ENCODE peak calls at places on chromosomes 16 and 17, in four cellular contexts. One of them, this sample, is unnamed.

GRCh38 chr17:60388742-60389141 is 3.2 kb downstream of the USP32 start:
- DNase-seq in IMR-90: no peak
- DNase-seq in DND-41: no peak
- DNase-seq in lung: no peak
- DNase-seq in this sample: no peak

GRCh38 chr17:38967290-38967738 is at the start of gene FBXO47:
- DNase-seq in IMR-90: peak; percentile 38
- DNase-seq in DND-41: no peak
- DNase-seq in lung: peak; percentile 93
- DNase-seq in this sample: peak; percentile 58

GRCh38 chr16:72221216-72221995 is 49.5 kb upstream of the PMFBP1 start:
- DNase-seq in IMR-90: no peak
- DNase-seq in DND-41: no peak
- DNase-seq in lung: no peak
- DNase-seq in this sample: no peak

GRCh38 chr16:57708168-57708567 is 13.6 kb downstream of the DRC7 start:
- DNase-seq in IMR-90: peak; percentile 3
- DNase-seq in DND-41: no peak
- DNase-seq in lung: no peak
- DNase-seq in this sample: no peak

GRCh38 chr17:48994548-48995331 is 2.4 kb upstream of the IGF2BP1 start:
- DNase-seq in IMR-90: no peak
- DNase-seq in DND-41: no peak
- DNase-seq in lung: no peak
- DNase-seq in this sample: no peak

GRCh38 chr17:13346996-13347762 is 254.6 kb downstream of the HS3ST3A1 start:
- DNase-seq in IMR-90: peak; percentile 98
- DNase-seq in DND-41: no peak
- DNase-seq in lung: no peak
- DNase-seq in this sample: no peak

GRCh38 chr16:85720319-85720637 is 30.6 kb downstream of the C16orf74 start:
- DNase-seq in IMR-90: no peak
- DNase-seq in DND-41: no peak
- DNase-seq in lung: no peak
- DNase-seq in this sample: no peak

GRCh38 chr16:30023586-30023985 is 588 bp downstream of the C16orf92 start:
- DNase-seq in IMR-90: no peak
- DNase-seq in DND-41: no peak
- DNase-seq in lung: no peak
- DNase-seq in this sample: no peak

GRCh38 chr17:1134634-1135324 is 45.0 kb downstream of the ABR start:
- DNase-seq in IMR-90: no peak
- DNase-seq in DND-41: no peak
- DNase-seq in lung: no peak
- DNase-seq in this sample: no peak

GRCh38 chr17:2050871-2051387 is 4.0 kb upstream of the HIC1 start:
- DNase-seq in IMR-90: peak; percentile 65
- DNase-seq in DND-41: no peak
- DNase-seq in lung: no peak
- DNase-seq in this sample: no peak

GRCh38 chr17:32335647-32336046 is 6.3 kb downstream of the C17orf75 start:
- DNase-seq in IMR-90: peak; percentile 58
- DNase-seq in DND-41: no peak
- DNase-seq in lung: no peak
- DNase-seq in this sample: no peak

GRCh38 chr17:72134560-72135399 is 14.0 kb downstream of the SOX9 start:
- DNase-seq in IMR-90: peak; percentile 82
- DNase-seq in DND-41: no peak
- DNase-seq in lung: no peak
- DNase-seq in this sample: no peak

GRCh38 chr17:63658366-63658765 is 36.1 kb downstream of the MAP3K3 start:
- DNase-seq in IMR-90: no peak
- DNase-seq in DND-41: no peak
- DNase-seq in lung: no peak
- DNase-seq in this sample: no peak

GRCh38 chr17:44960654-44961053 is 7.4 kb downstream of the C1QL1 start:
- DNase-seq in IMR-90: no peak
- DNase-seq in DND-41: no peak
- DNase-seq in lung: peak; percentile 54
- DNase-seq in this sample: no peak

GRCh38 chr17:9729735-9730420 is 61.5 kb downstream of the DHRS7C start:
- DNase-seq in IMR-90: peak; percentile 1
- DNase-seq in DND-41: no peak
- DNase-seq in lung: no peak
- DNase-seq in this sample: no peak

GRCh38 chr17:4631431-4631830 is 10.0 kb downstream of the ALOX15 start:
- DNase-seq in IMR-90: no peak
- DNase-seq in DND-41: no peak
- DNase-seq in lung: no peak
- DNase-seq in this sample: no peak

GRCh38 chr17:27660436-27660835 is 29.4 kb downstream of the LGALS9 start:
- DNase-seq in IMR-90: no peak
- DNase-seq in DND-41: no peak
- DNase-seq in lung: no peak
- DNase-seq in this sample: no peak

GRCh38 chr17:17839792-17840707 is 3.3 kb upstream of the SREBF1 start:
- DNase-seq in IMR-90: peak; percentile 78
- DNase-seq in DND-41: no peak
- DNase-seq in lung: peak; percentile 94
- DNase-seq in this sample: peak; percentile 67
- H3K4me1 ChIP-seq in IMR-90: peaks cover 39% of the 10 kb centered on the region
- H3K4me1 ChIP-seq in DND-41: peaks cover 35% of the 10 kb centered on the region
- H3K4me1 ChIP-seq in lung: peaks cover 24% of the 10 kb centered on the region
- H3K4me1 ChIP-seq in this sample: peaks cover 16% of the 10 kb centered on the region

GRCh38 chr16:74305978-74306784 is 9.6 kb downstream of the PSMD7 start:
- DNase-seq in IMR-90: no peak
- DNase-seq in DND-41: no peak
- DNase-seq in lung: no peak
- DNase-seq in this sample: no peak
- H3K4me3 ChIP-seq in IMR-90: no peak overlapping the region
- H3K4me3 ChIP-seq in DND-41: no peak overlapping the region
- H3K4me3 ChIP-seq in lung: no peak overlapping the region
- H3K4me3 ChIP-seq in this sample: no peak overlapping the region

GRCh38 chr17:66538776-66539175 is 236.4 kb downstream of the PRKCA start:
- DNase-seq in IMR-90: no peak
- DNase-seq in DND-41: no peak
- DNase-seq in lung: no peak
- DNase-seq in this sample: no peak

GRCh38 chr17:66535611-66536010 is 233.2 kb downstream of the PRKCA start:
- DNase-seq in IMR-90: no peak
- DNase-seq in DND-41: peak; percentile 39
- DNase-seq in lung: no peak
- DNase-seq in this sample: no peak

GRCh38 chr17:66540131-66540781 is 237.8 kb downstream of the PRKCA start:
- DNase-seq in IMR-90: peak; percentile 91
- DNase-seq in DND-41: peak; percentile 81
- DNase-seq in lung: no peak
- DNase-seq in this sample: no peak

GRCh38 chr17:66533572-66533971 is 231.2 kb downstream of the PRKCA start:
- DNase-seq in IMR-90: peak; percentile 73
- DNase-seq in DND-41: no peak
- DNase-seq in lung: no peak
- DNase-seq in this sample: no peak

DNA sequence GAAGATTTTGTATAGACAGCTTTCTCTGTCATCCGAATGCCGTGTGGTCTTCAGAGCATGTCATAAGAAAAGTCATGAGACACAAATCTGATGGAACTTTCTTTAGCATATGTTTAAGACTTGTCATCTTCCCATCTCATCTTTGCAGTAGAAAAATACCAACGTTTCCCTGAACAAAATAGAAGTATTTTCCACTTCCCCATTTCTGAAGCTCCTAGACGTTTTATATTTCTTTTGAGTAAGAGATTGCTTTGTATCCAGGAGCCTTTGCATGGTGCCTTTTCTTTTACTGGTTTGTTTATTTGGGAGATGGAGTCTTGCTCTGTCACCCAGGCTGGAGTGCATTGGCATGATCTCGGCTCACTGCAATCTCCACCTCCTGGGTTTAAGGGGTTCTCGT is 235.1 kb downstream of the PRKCA start:
- DNase-seq in IMR-90: no peak
- DNase-seq in DND-41: no peak
- DNase-seq in lung: no peak
- DNase-seq in this sample: no peak
- H3K27ac ChIP-seq in IMR-90: no peak overlapping the region
- H3K27ac ChIP-seq in DND-41: no peak overlapping the region
- H3K27ac ChIP-seq in lung: no peak overlapping the region
- H3K27ac ChIP-seq in this sample: no peak overlapping the region

GRCh38 chr16:87822571-87822970 is 46.7 kb downstream of the SLC7A5 start:
- DNase-seq in IMR-90: no peak
- DNase-seq in DND-41: no peak
- DNase-seq in lung: no peak
- DNase-seq in this sample: no peak
- H3K4me1 ChIP-seq in IMR-90: no peaks in the 10 kb centered on the region
- H3K4me1 ChIP-seq in DND-41: peaks cover 12% of the 10 kb centered on the region
- H3K4me1 ChIP-seq in lung: no peaks in the 10 kb centered on the region
- H3K4me1 ChIP-seq in this sample: peaks cover 6% of the 10 kb centered on the region

DNA sequence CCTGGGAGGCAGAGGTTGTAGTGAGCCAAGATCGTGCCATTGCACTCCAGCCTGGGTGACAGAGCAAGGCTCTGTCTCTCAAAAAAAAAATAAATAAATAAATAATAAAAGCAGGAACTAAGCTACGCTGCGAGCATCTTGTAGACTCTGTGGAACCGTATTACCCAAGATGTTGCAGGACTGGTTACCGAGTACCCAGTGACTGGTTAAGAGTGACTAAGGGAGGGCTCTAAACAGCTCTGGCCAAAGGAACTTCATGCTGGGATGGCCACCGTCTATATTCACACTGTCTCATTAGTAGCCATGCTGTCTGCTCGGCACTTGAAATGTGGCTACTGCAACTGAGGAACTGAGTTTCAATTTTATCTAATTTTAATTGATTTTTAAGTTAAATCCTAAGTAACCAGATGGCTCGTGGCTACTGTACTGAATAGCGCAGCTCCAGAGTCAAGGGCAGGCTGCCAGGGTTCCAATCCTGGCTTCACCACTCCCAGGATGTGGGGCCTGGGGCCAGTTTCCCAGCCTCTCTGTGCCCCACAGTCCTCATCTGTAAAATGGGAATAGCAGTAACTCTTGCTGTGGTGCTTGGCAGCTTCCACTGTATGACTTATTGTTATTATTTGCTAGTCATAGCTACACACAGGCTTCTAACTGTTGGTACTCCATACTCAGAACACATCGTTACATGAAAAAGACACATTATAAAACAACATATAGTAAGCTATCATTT is 3.0 kb downstream of the NTAN1 start:
- DNase-seq in IMR-90: no peak
- DNase-seq in DND-41: no peak
- DNase-seq in lung: no peak
- DNase-seq in this sample: no peak
- H3K4me3 ChIP-seq in IMR-90: no peak overlapping the region
- H3K4me3 ChIP-seq in DND-41: no peak overlapping the region
- H3K4me3 ChIP-seq in lung: no peak overlapping the region
- H3K4me3 ChIP-seq in this sample: no peak overlapping the region

This sample was measured in effector memory CD4-positive, alpha-beta T cell.